ENCODE peak calls at places on chromosomes 11 and 22, in four cellular contexts. K, J, E and Y are unnamed samples.

GRCh38 chr11:92008249-92008648 is 216.4 kb upstream of the FAT3 start:
- DNase-seq in E (no peak), K (no peak), J (no peak), Y (no peak)

GRCh38 chr11:129237880-129238638 is 45.9 kb upstream of the ARHGAP32 start:
- DNase-seq in E (no peak), K (no peak), J (no peak), Y (no peak)

GRCh38 chr11:77058900-77059299 is 7.9 kb upstream of the CAPN5 start:
- DNase-seq in K (no peak), J (no peak), E (no peak), Y (no peak)

GRCh38 chr11:69013009-69013951 is at the start of gene MRGPRF:
- DNase-seq in J (no peak), E (no peak), K (peak; percentile 84), Y (no peak)

GRCh38 chr11:22582011-22582410 is 43.6 kb downstream of the FANCF start:
- DNase-seq in K (no peak), E (no peak), J (no peak), Y (no peak)

GRCh38 chr11:371051-371450 is 1.8 kb downstream of the B4GALNT4 start:
- DNase-seq in E (no peak), K (no peak), J (no peak), Y (no peak)

GRCh38 chr22:37211853-37212173 is 464 bp downstream of the SSTR3 start:
- DNase-seq in K (no peak), E (no peak), J (no peak), Y (no peak)

GRCh38 chr11:110890995-110891394 is 178.8 kb upstream of the ARHGAP20 start:
- DNase-seq in E (no peak), J (no peak), K (no peak), Y (no peak)

GRCh38 chr22:27397948-27398330 is 403.6 kb downstream of the MN1 start:
- DNase-seq in E (no peak), J (no peak), K (no peak), Y (no peak)

GRCh38 chr11:126607776-126608625 is 252.5 kb downstream of the ST3GAL4 start:
- DNase-seq in E (no peak), K (no peak), J (no peak), Y (no peak)

GRCh38 chr11:105078283-105078682 is 33.1 kb upstream of the CARD16 start:
- DNase-seq in E (no peak), K (no peak), J (no peak), Y (no peak)

DNA sequence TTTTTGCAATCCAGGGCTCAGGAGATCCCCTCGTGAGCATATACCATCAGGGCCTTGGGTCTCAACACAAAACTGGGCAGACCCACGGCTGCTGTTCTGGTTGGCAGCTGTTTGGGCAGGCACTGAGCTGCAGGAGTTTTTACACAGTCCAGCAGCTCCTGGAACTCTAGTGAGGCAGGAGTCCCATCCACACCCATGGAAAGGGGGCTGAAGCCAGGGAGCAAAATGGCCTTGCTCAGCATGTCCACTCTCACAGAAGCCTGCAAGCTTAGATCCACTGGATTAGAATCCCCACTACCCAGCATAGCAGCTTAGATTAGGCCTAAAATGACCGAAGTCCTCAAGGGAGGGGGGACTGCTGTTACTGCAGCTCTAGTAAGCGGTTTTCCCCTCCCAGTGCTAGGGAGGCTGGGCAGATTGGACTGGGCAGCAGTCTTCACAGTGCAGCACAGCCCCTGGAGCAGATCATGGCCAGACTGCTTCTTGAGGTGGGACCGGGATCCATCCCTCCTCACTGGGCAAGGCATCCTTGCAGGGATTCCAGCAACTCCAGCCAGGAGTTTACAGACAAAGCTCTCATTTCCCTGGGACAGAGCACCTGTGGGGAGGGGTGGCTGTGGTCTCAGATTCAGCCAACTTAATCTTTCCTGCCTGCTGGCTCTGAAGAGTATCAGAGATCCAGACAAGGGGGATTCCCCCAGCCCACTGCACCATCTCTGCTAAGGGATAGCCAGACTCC is 36.4 kb upstream of the CARD16 start:
- DNase-seq in J (no peak), E (no peak), K (peak; percentile 44), Y (no peak)
- TF ChIP-seq EGR1 in J (no peak), E (no peak), K (no peak), Y (no peak)

DNA sequence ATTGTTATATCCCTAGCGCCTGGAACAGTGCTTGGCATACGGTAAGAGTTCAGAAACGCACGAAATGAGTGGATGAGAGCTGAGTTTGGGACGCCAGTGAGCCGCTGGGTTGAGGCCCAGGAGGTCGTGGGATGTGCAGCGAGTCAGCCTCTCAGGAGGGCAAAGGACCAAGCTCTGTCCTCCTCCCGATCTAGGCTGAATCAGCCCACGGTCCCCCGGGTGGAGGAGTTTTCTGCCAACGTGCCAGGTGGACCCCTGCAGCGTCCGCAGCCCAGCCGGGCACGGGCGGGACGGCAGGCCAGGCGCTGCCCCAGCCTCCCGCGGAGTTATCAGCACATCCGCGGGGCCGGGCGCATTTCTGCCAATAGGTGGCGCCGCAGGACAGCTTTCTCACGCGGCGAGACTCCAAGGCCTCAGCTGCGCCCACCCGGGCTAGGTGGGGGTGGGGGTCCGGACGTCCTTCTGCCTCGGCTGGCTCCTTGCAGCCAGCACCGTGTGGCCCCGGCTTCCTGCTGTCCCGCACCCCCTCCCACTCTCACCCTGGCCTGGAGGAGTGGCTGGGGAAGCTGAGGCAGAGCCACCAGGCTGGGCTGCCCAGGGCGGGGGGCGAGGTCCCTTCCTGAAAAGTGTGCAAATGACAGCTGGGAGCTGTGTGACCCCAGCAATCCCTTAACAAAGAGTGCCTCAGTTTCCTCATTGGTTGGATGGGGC is 2.2 kb upstream of the RPS19BP1 start:
- DNase-seq in J (peak; percentile 74), K (peak; percentile 99), E (no peak), Y (no peak)
- H3K27ac ChIP-seq in J (no peak overlapping the region), K (no peak overlapping the region), E (no peak overlapping the region), Y (peak overlapping the region; percentile 45)

DNA sequence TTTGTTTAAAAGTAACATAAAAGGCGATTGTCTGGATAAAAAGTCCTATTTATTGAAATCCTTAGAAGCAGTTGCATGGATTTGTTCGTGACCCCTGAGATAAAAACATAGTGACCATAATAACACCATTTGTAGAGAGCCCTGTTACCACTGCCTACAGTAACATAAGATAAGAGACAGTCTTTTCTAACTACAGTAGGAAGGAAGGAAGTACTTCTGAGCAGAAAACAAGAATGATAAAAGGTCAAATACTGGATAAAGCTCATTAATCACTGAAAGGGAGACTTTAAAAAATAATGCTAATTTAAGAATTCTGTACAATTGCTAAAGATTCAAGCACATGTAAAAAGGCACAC is 47.1 kb upstream of the SOX6 start:
- DNase-seq in J (no peak), K (no peak), E (no peak), Y (no peak)
- TF ChIP-seq EGR1 in J (no peak), K (no peak), E (no peak), Y (no peak)

GRCh38 chr22:24146791-24147353 is 34.4 kb upstream of the SUSD2 start:
- DNase-seq in J (no peak), K (peak; percentile 56), E (no peak), Y (no peak)
- H3K27ac ChIP-seq in J (peak overlapping the region; percentile 48), K (no peak overlapping the region), E (no peak overlapping the region), Y (peak overlapping the region; percentile 35)

DNA sequence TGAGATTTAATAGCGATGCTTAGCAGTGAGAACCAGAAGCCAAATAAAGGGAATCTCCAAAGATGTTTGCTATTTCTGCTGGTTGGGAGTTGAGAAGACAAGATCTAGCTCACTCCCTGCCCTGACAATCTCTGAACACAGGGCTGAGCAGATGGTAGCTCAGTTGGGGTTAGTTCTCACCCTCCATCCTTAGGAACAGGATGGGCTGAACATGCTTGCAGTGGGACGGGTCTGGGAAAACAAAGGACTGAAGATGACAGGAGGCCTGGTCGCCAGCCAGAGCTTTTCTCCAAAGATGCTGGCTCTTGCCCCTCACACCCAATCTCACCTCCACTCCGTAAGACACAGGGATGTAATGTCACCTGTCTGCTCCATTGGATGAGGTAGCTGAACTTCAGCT is 72.7 kb downstream of the SC5D start:
- DNase-seq in E (no peak), J (no peak), K (no peak), Y (no peak)
- TF ChIP-seq EGR1 in E (no peak), J (no peak), K (no peak), Y (no peak)